ENCODE peak calls at places on chromosomes 1 and 21, in four cellular contexts. One of them, this sample, is unnamed.

GRCh38 chr1:40114400-40114799 is 17.3 kb upstream of the PPT1 start:
- DNase-seq in K562: no peak
- DNase-seq in SK-N-SH: no peak
- DNase-seq in HCT116: no peak
- DNase-seq in this sample: no peak

GRCh38 chr21:42429856-42430255 is 26.2 kb downstream of the UBASH3A start:
- DNase-seq in K562: no peak
- DNase-seq in SK-N-SH: no peak
- DNase-seq in HCT116: no peak
- DNase-seq in this sample: peak; percentile 49

GRCh38 chr1:215132156-215132555 is 49.6 kb downstream of the KCNK2 start:
- DNase-seq in K562: no peak
- DNase-seq in SK-N-SH: no peak
- DNase-seq in HCT116: no peak
- DNase-seq in this sample: peak; percentile 78

GRCh38 chr1:153032677-153033308 is 1.8 kb downstream of the SPRR1B start:
- DNase-seq in K562: no peak
- DNase-seq in SK-N-SH: peak; percentile 5
- DNase-seq in HCT116: peak; percentile 36
- DNase-seq in this sample: no peak

GRCh38 chr1:169364948-169365347 is 2.6 kb downstream of the NME7 start:
- DNase-seq in K562: no peak
- DNase-seq in SK-N-SH: no peak
- DNase-seq in HCT116: no peak
- DNase-seq in this sample: peak; percentile 65

GRCh38 chr1:98702976-98703375 is 41.5 kb downstream of the SNX7 start:
- DNase-seq in K562: no peak
- DNase-seq in SK-N-SH: no peak
- DNase-seq in HCT116: no peak
- DNase-seq in this sample: no peak

GRCh38 chr1:203129501-203130231 is 2.1 kb downstream of the ADORA1 start:
- DNase-seq in K562: no peak
- DNase-seq in SK-N-SH: peak; percentile 82
- DNase-seq in HCT116: no peak
- DNase-seq in this sample: no peak

GRCh38 chr21:45819478-45820170 is 161.9 kb upstream of the COL6A1 start:
- DNase-seq in K562: no peak
- DNase-seq in SK-N-SH: peak; percentile 83
- DNase-seq in HCT116: no peak
- DNase-seq in this sample: no peak

GRCh38 chr1:10185759-10186158 is 24.6 kb upstream of the KIF1B start:
- DNase-seq in K562: no peak
- DNase-seq in SK-N-SH: no peak
- DNase-seq in HCT116: no peak
- DNase-seq in this sample: no peak

GRCh38 chr1:34780528-34780927 is 486 bp upstream of the GJB3 start:
- DNase-seq in K562: no peak
- DNase-seq in SK-N-SH: no peak
- DNase-seq in HCT116: no peak
- DNase-seq in this sample: no peak

GRCh38 chr1:173861731-173862145 is 6.1 kb downstream of the GAS5 start:
- DNase-seq in K562: no peak
- DNase-seq in SK-N-SH: no peak
- DNase-seq in HCT116: no peak
- DNase-seq in this sample: no peak

GRCh38 chr1:30194741-30195423 is 528.5 kb downstream of the MATN1 start:
- DNase-seq in K562: no peak
- DNase-seq in SK-N-SH: no peak
- DNase-seq in HCT116: no peak
- DNase-seq in this sample: no peak

GRCh38 chr1:35560256-35561225 is 2.9 kb downstream of the NCDN start:
- DNase-seq in K562: no peak
- DNase-seq in SK-N-SH: no peak
- DNase-seq in HCT116: no peak
- DNase-seq in this sample: no peak

GRCh38 chr1:4402032-4402431 is 252.4 kb upstream of the AJAP1 start:
- DNase-seq in K562: no peak
- DNase-seq in SK-N-SH: no peak
- DNase-seq in HCT116: no peak
- DNase-seq in this sample: no peak

GRCh38 chr1:205572426-205572825 is 59.4 kb downstream of the ELK4 start:
- DNase-seq in K562: no peak
- DNase-seq in SK-N-SH: no peak
- DNase-seq in HCT116: no peak
- DNase-seq in this sample: no peak

GRCh38 chr1:15178571-15179484 is 25.3 kb downstream of the TMEM51 start:
- DNase-seq in K562: no peak
- DNase-seq in SK-N-SH: no peak
- DNase-seq in HCT116: peak; percentile 93
- DNase-seq in this sample: no peak

GRCh38 chr1:110292327-110292741 is 46.8 kb upstream of the RBM15 start:
- DNase-seq in K562: no peak
- DNase-seq in SK-N-SH: no peak
- DNase-seq in HCT116: no peak
- DNase-seq in this sample: no peak

GRCh38 chr1:37480125-37480466 is 5.7 kb downstream of the ZC3H12A start:
- DNase-seq in K562: no peak
- DNase-seq in SK-N-SH: no peak
- DNase-seq in HCT116: no peak
- DNase-seq in this sample: no peak

GRCh38 chr1:37482796-37483744 is 8.7 kb downstream of the ZC3H12A start:
- DNase-seq in K562: no peak
- DNase-seq in SK-N-SH: no peak
- DNase-seq in HCT116: no peak
- DNase-seq in this sample: no peak

GRCh38 chr1:37480581-37481288 is 6.4 kb downstream of the ZC3H12A start:
- DNase-seq in K562: no peak
- DNase-seq in SK-N-SH: no peak
- DNase-seq in HCT116: no peak
- DNase-seq in this sample: no peak

GRCh38 chr1:37482004-37482785 is 7.8 kb downstream of the ZC3H12A start:
- DNase-seq in K562: no peak
- DNase-seq in SK-N-SH: no peak
- DNase-seq in HCT116: no peak
- DNase-seq in this sample: no peak

DNA sequence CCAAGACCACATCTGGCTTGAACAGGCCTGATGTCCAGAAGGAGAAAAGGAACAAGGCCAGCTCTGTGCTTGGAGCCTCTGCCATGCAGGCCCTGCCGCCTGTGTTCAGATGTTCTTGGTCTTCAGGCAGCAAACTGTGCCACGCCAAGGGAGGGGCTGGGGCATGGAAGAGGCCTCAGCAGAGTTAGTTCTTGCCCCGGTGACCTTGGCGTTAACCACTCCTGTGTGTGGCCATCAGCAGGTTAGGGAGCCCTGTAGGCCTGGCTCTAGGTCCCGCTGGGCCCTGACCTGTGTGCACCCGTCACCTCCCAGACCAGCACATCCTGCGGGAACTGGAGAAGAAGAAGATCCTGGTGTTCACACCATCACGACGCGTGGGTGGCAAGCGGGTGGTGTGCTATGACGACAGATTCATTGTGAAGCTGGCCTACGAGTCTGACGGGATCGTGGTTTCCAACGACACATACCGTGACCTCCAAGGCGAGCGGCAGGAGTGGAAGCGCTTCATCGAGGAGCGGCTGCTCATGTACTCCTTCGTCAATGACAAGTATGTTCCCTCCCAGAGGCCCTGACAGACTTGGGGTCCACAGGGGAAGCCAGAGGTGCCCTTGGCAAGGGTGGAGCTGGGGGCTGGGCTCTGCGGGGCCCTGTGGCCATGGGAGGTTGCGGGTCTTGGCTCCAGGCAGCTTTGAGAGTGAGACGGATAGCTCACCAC is 7.1 kb downstream of the ZC3H12A start:
- DNase-seq in K562: no peak
- DNase-seq in SK-N-SH: no peak
- DNase-seq in HCT116: no peak
- DNase-seq in this sample: no peak
- TF ChIP-seq JUND in K562: no peak
- TF ChIP-seq JUND in SK-N-SH: no peak
- TF ChIP-seq JUND in HCT116: no peak
- TF ChIP-seq JUND in this sample: no peak

GRCh38 chr1:26951216-26951615 is 9.1 kb downstream of the KDF1 start:
- DNase-seq in K562: no peak
- DNase-seq in SK-N-SH: no peak
- DNase-seq in HCT116: no peak
- DNase-seq in this sample: no peak
- TF ChIP-seq JUND in K562: no peak
- TF ChIP-seq JUND in SK-N-SH: no peak
- TF ChIP-seq JUND in HCT116: no peak
- TF ChIP-seq JUND in this sample: no peak

GRCh38 chr21:34889287-34889536 is 159.9 kb downstream of the RUNX1 start:
- DNase-seq in K562: no peak
- DNase-seq in SK-N-SH: no peak
- DNase-seq in HCT116: no peak
- DNase-seq in this sample: peak; percentile 68
- TF ChIP-seq JUND in K562: no peak
- TF ChIP-seq JUND in SK-N-SH: no peak
- TF ChIP-seq JUND in HCT116: no peak
- TF ChIP-seq JUND in this sample: no peak

GRCh38 chr1:51560034-51560433 is 41.0 kb upstream of the EPS15 start:
- DNase-seq in K562: no peak
- DNase-seq in SK-N-SH: no peak
- DNase-seq in HCT116: no peak
- DNase-seq in this sample: no peak

GRCh38 chr1:51557168-51557567 is 38.1 kb upstream of the EPS15 start:
- DNase-seq in K562: no peak
- DNase-seq in SK-N-SH: no peak
- DNase-seq in HCT116: no peak
- DNase-seq in this sample: no peak

GRCh38 chr1:51559501-51559900 is 40.4 kb upstream of the EPS15 start:
- DNase-seq in K562: no peak
- DNase-seq in SK-N-SH: no peak
- DNase-seq in HCT116: no peak
- DNase-seq in this sample: no peak

GRCh38 chr1:51559064-51559500 is 40.0 kb upstream of the EPS15 start:
- DNase-seq in K562: no peak
- DNase-seq in SK-N-SH: no peak
- DNase-seq in HCT116: no peak
- DNase-seq in this sample: no peak

DNA sequence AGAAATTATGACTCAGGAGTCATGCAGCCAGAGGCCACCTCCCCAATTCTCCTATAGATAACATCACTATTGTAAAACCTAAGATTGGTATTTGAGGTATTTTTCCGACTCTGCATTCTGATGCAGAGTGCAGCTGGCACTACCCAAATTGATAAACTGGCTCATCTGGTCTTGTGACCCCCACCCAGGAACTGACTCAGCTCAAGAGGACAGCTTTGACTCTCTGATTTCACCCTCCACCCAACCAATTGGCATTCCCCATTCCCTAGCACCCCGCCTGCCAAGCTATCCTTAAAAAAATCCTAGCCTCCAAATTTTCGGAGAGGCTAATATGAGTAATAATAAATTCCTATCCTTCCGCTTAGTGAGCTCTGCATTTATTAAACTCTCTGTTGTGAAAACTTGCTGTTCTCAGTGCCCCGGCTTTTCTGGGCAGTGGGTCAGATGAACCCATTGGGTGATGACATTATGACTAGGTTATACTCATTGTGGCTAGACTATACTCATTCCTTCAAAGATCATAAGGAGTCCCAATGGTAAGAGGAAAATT is 39.4 kb upstream of the EPS15 start:
- DNase-seq in K562: no peak
- DNase-seq in SK-N-SH: no peak
- DNase-seq in HCT116: no peak
- DNase-seq in this sample: no peak
- TF ChIP-seq JUND in K562: no peak
- TF ChIP-seq JUND in SK-N-SH: peak; percentile 85
- TF ChIP-seq JUND in HCT116: peak; percentile 46
- TF ChIP-seq JUND in this sample: no peak

GRCh38 chr1:2911391-2912178 is 109.7 kb upstream of the ACTRT2 start:
- DNase-seq in K562: no peak
- DNase-seq in SK-N-SH: peak; percentile 44
- DNase-seq in HCT116: no peak
- DNase-seq in this sample: no peak
- TF ChIP-seq JUND in K562: no peak
- TF ChIP-seq JUND in SK-N-SH: no peak
- TF ChIP-seq JUND in HCT116: no peak
- TF ChIP-seq JUND in this sample: no peak

GRCh38 chr1:32151319-32151787 is 28.1 kb upstream of the TXLNA start:
- DNase-seq in K562: no peak
- DNase-seq in SK-N-SH: peak; percentile 16
- DNase-seq in HCT116: no peak
- DNase-seq in this sample: no peak
- TF ChIP-seq JUND in K562: no peak
- TF ChIP-seq JUND in SK-N-SH: no peak
- TF ChIP-seq JUND in HCT116: no peak
- TF ChIP-seq JUND in this sample: no peak

DNA sequence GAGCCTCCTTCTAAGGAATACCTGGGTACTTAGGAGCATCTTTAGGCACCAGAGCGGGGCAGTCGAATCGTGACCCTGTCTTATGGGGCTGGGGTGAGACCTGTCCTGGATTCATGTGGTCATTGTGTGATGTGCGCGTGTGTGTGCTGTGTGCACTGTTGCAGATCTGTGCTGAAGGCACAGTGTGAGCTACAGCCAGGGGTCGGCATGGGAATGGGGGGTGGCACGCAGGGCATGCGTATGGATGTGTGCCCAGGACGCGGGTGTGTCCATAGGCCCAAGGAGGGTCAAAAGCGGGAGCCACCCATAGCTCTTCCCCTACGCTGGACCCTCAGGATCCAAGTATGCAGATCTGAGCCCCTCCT is 14.6 kb downstream of the PTPRF start:
- DNase-seq in K562: no peak
- DNase-seq in SK-N-SH: no peak
- DNase-seq in HCT116: no peak
- DNase-seq in this sample: no peak
- TF ChIP-seq JUND in K562: no peak
- TF ChIP-seq JUND in SK-N-SH: no peak
- TF ChIP-seq JUND in HCT116: no peak
- TF ChIP-seq JUND in this sample: no peak

DNA sequence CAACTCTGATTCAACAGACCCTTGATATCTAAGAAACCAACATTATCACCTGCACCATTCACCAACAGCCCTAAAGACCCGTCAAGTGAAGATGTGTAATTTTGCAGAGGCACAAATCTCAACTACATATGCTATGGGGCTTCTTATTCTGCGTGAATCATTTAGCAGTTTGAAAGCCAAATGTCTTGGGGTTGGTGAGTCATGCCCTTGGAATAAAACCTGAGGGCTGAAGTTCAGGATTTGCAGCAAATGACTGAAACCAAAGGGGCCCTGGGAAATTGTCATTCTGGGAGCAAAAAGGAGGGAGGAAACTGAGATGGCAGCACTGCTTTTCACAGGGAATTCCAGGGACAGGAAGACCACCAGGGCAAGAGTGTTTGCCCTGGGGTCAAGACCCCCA is 79.2 kb upstream of the TNR start:
- DNase-seq in K562: no peak
- DNase-seq in SK-N-SH: no peak
- DNase-seq in HCT116: no peak
- DNase-seq in this sample: no peak
- TF ChIP-seq JUND in K562: no peak
- TF ChIP-seq JUND in SK-N-SH: no peak
- TF ChIP-seq JUND in HCT116: no peak
- TF ChIP-seq JUND in this sample: no peak

GRCh38 chr1:118185083-118185899 is at the start of gene SPAG17:
- DNase-seq in K562: peak; percentile 80
- DNase-seq in SK-N-SH: peak; percentile 6
- DNase-seq in HCT116: no peak
- DNase-seq in this sample: no peak
- TF ChIP-seq JUND in K562: peak; percentile 37
- TF ChIP-seq JUND in SK-N-SH: no peak
- TF ChIP-seq JUND in HCT116: no peak
- TF ChIP-seq JUND in this sample: no peak

This sample was measured in T47D.